ENCODE peak calls at places on chromosome 20, in six cellular contexts. P is progenitor cell of endocrine pancreas, Q is ovary, X is heart left ventricle, M is breast epithelium, H is fibroblast of lung. R is an unnamed sample.

GRCh38 chr20:54234991-54235390 is 27.1 kb downstream of the PFDN4 start:
- DNase-seq in H (no peak), M (no peak), P (no peak), Q (no peak), X (no peak), R (no peak)

GRCh38 chr20:14521436-14521835 is 184.0 kb upstream of the FLRT3 start:
- DNase-seq in H (peak), P (no peak), Q (no peak), M (no peak), X (no peak), R (no peak)

GRCh38 chr20:52622086-52622485 is 350.1 kb upstream of the TSHZ2 start:
- DNase-seq in M (no peak), P (no peak), H (peak), X (no peak), Q (no peak), R (no peak)

GRCh38 chr20:57698867-57699275 is 10.9 kb downstream of the PMEPA1 start:
- DNase-seq in H (no peak), X (no peak), Q (no peak), M (no peak), P (no peak), R (peak)

GRCh38 chr20:32487381-32487780 is 97.8 kb downstream of the NOL4L start:
- DNase-seq in P (no peak), M (no peak), X (no peak), Q (no peak), H (no peak), R (no peak)

GRCh38 chr20:64163776-64164122 is 503 bp upstream of the MYT1 start:
- DNase-seq in H (no peak), X (no peak), Q (no peak), P (no peak), M (no peak), R (no peak)

GRCh38 chr20:56503911-56504310 is 20.6 kb upstream of the FAM209A start:
- DNase-seq in X (no peak), P (no peak), M (no peak), H (no peak), Q (no peak), R (no peak)

GRCh38 chr20:51091564-51092195 is 68.8 kb upstream of the KCNG1 start:
- DNase-seq in P (no peak), H (no peak), Q (no peak), X (no peak), M (no peak), R (no peak)

GRCh38 chr20:39474829-39475228 is 512.7 kb downstream of the DHX35 start:
- DNase-seq in Q (no peak), M (no peak), H (no peak), X (no peak), P (no peak), R (no peak)

GRCh38 chr20:12047838-12048432 is 130.2 kb downstream of the BTBD3 start:
- DNase-seq in Q (no peak), H (peak), X (no peak), P (no peak), M (no peak), R (no peak)

GRCh38 chr20:48697845-48698491 is 129.8 kb downstream of the PREX1 start:
- DNase-seq in X (peak), P (no peak), M (peak), H (peak), Q (peak), R (no peak)

GRCh38 chr20:50569864-50570836 is 60.0 kb downstream of the PTPN1 start:
- DNase-seq in Q (no peak), M (no peak), H (peak), X (no peak), P (no peak), R (peak)

GRCh38 chr20:33993800-33994623 is at the start of gene RALY:
- DNase-seq in X (peak), Q (peak), M (peak), P (peak), H (peak), R (peak)

GRCh38 chr20:22794200-22794599 is 209.8 kb upstream of the FOXA2 start:
- DNase-seq in M (no peak), P (no peak), X (no peak), H (peak), Q (no peak), R (no peak)

GRCh38 chr20:20956586-20956985 is 149.6 kb downstream of the LINC00237 start:
- DNase-seq in M (no peak), Q (no peak), P (no peak), H (no peak), X (no peak), R (no peak)

GRCh38 chr20:16479666-16480065 is 93.6 kb downstream of the KIF16B start:
- DNase-seq in P (no peak), X (no peak), Q (no peak), M (no peak), H (no peak), R (no peak)

GRCh38 chr20:52425253-52425652 is 233.7 kb upstream of the ZFP64 start:
- DNase-seq in P (no peak), Q (no peak), H (no peak), X (no peak), M (no peak), R (no peak)

GRCh38 chr20:61600061-61600460 is 348.0 kb downstream of the CDH4 start:
- DNase-seq in H (no peak), P (no peak), Q (no peak), M (no peak), X (no peak), R (no peak)

GRCh38 chr20:26276811-26277210 is 580.2 kb upstream of the ZNF337 start:
- DNase-seq in P (no peak), M (no peak), H (peak), Q (no peak), X (no peak), R (no peak)

GRCh38 chr20:63785646-63786255 is 45.3 kb downstream of the ZBTB46 start:
- DNase-seq in Q (no peak), X (no peak), H (no peak), P (no peak), M (no peak), R (no peak)

GRCh38 chr20:63414720-63415417 is 53.7 kb upstream of the CHRNA4 start:
- DNase-seq in H (no peak), M (no peak), Q (no peak), P (no peak), X (no peak), R (no peak)

GRCh38 chr20:54227241-54227640 is 19.4 kb downstream of the PFDN4 start:
- DNase-seq in X (no peak), P (no peak), Q (no peak), M (no peak), H (no peak), R (no peak)

GRCh38 chr20:37081717-37082289 is 14.0 kb downstream of the RBL1 start:
- DNase-seq in H (no peak), X (no peak), Q (no peak), P (no peak), M (no peak), R (peak)

GRCh38 chr20:62489186-62489939 is 13.6 kb upstream of the GATA5 start:
- DNase-seq in Q (no peak), X (no peak), P (no peak), H (peak), M (no peak), R (no peak)

GRCh38 chr20:10131612-10132345 is 86.9 kb upstream of the SNAP25 start:
- DNase-seq in X (peak), M (peak), Q (peak), P (no peak), H (peak), R (no peak)

GRCh38 chr20:21396045-21396893 is 1.1 kb downstream of the NKX2-4 start:
- DNase-seq in M (no peak), Q (no peak), X (no peak), H (no peak), P (no peak), R (no peak)

GRCh38 chr20:20393207-20393606 is 25.3 kb downstream of the INSM1 start:
- DNase-seq in P (no peak), Q (no peak), X (no peak), M (no peak), H (peak), R (no peak)

GRCh38 chr20:25148982-25149846 is 46.3 kb upstream of the ENTPD6 start:
- DNase-seq in X (no peak), H (no peak), M (no peak), P (no peak), Q (no peak), R (no peak)

GRCh38 chr20:22805219-22805618 is 220.8 kb upstream of the FOXA2 start:
- DNase-seq in X (peak), Q (no peak), H (peak), M (no peak), P (peak), R (no peak)

GRCh38 chr20:15639839-15640238 is 933.4 kb downstream of the KIF16B start:
- DNase-seq in P (no peak), X (no peak), Q (no peak), M (no peak), H (no peak), R (no peak)

GRCh38 chr20:49694450-49695071 is 19.1 kb downstream of the B4GALT5 start:
- DNase-seq in Q (no peak), M (no peak), X (no peak), P (no peak), H (no peak), R (no peak)

GRCh38 chr20:46243707-46244628 is 64.3 kb downstream of the CDH22 start:
- DNase-seq in Q (no peak), M (no peak), H (no peak), P (no peak), X (no peak), R (no peak)

GRCh38 chr20:32252189-32252588 is 25.3 kb upstream of the KIF3B start:
- DNase-seq in P (no peak), M (no peak), Q (no peak), X (no peak), H (no peak), R (peak)

GRCh38 chr20:59519707-59520014 is 84.7 kb upstream of the PHACTR3 start:
- DNase-seq in M (no peak), P (no peak), Q (no peak), H (no peak), X (no peak), R (no peak)
- TF ChIP-seq CTCF in M (no peak), P (no peak), Q (no peak), H (no peak), X (peak), R (peak)

DNA sequence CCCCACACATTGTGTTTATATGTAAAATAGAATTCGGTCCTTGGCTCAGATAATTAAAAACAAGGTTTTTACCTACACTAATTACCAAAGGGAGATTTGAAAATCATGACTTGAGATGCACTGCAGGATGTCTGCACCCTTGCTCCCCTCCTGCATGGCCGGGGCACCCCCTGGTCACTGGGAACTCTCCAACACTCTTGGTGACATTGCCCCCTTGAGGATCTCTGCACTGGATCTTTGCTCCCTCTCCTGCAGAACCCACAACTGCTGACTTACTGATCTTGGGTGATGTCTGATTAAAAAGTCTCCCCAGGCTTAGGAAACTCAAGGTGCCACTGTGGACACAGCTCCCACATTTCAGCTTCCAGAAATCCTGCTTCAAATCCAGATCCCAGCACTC is 17.1 kb upstream of the CSNK2A1 start:
- DNase-seq in X (no peak), H (no peak), P (no peak), Q (no peak), M (no peak), R (no peak)
- TF ChIP-seq CTCF in X (no peak), H (peak), P (no peak), Q (no peak), M (no peak), R (no peak)

GRCh38 chr20:4153251-4153650 is 137.9 kb upstream of the RNF24 start:
- DNase-seq in M (no peak), P (no peak), Q (peak), X (no peak), H (no peak), R (no peak)

GRCh38 chr20:4152696-4153235 is 137.4 kb upstream of the RNF24 start:
- DNase-seq in M (no peak), H (no peak), Q (peak), X (no peak), P (no peak), R (no peak)

GRCh38 chr20:4151991-4152695 is 136.8 kb upstream of the RNF24 start:
- DNase-seq in Q (peak), H (peak), X (no peak), M (no peak), P (no peak), R (no peak)

GRCh38 chr20:4154958-4155411 is 139.6 kb upstream of the RNF24 start:
- DNase-seq in X (peak), H (no peak), P (no peak), M (no peak), Q (no peak), R (peak)

GRCh38 chr20:4153661-4154238 is 138.4 kb upstream of the RNF24 start:
- DNase-seq in P (no peak), X (no peak), Q (peak), H (no peak), M (no peak), R (no peak)
- TF ChIP-seq CTCF in P (no peak), X (no peak), Q (no peak), H (no peak), M (no peak), R (no peak)

GRCh38 chr20:41467690-41468089 is 101.1 kb upstream of the EMILIN3 start:
- DNase-seq in X (no peak), H (peak), Q (no peak), P (no peak), M (no peak), R (no peak)

GRCh38 chr20:41470362-41471095 is 103.9 kb upstream of the EMILIN3 start:
- DNase-seq in M (no peak), X (no peak), H (no peak), Q (no peak), P (no peak), R (no peak)

GRCh38 chr20:41469868-41470267 is 103.2 kb upstream of the EMILIN3 start:
- DNase-seq in H (no peak), P (no peak), Q (no peak), M (no peak), X (peak), R (no peak)

GRCh38 chr20:41468994-41469600 is 102.5 kb upstream of the EMILIN3 start:
- DNase-seq in X (peak), Q (no peak), H (no peak), P (no peak), M (no peak), R (no peak)

DNA sequence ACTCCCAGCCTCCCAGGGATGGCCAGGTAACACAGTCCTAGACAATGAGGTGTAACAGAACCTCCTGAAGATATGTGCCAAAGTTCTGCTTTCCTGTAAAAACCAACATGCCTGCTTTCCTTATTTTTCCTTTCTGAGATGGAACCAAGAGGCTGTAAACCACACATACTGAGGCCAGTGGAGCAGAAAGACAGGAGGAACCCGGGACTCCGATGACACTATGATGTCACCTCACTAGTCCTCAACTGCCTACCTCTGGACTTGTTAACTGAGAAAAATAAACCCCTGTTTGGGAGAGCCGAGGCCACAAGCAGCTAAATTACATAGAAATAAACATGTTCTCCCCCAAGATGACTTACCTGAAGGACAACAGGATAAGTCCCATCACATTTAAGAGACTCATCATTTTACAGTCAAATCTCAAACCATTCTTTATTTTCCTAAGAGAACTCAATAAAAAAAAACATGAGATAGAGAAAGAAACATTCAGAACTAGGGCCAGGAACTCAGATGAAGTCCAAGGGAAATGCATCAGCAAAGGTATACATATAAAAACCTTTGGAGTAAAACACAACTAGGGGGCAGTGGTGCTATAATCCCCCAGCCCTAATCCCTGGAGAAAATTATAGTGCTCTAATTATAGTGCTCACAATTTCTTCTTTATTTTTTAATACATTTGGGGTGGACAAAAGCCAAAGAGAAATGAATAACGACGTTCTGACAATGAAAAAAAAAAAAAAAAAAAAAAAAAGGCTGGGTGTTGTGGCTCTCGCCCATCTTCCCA is 100.4 kb upstream of the EMILIN3 start:
- DNase-seq in H (no peak), P (no peak), Q (no peak), X (no peak), M (no peak), R (no peak)
- TF ChIP-seq CTCF in H (no peak), P (no peak), Q (no peak), X (no peak), M (no peak), R (no peak)

DNA sequence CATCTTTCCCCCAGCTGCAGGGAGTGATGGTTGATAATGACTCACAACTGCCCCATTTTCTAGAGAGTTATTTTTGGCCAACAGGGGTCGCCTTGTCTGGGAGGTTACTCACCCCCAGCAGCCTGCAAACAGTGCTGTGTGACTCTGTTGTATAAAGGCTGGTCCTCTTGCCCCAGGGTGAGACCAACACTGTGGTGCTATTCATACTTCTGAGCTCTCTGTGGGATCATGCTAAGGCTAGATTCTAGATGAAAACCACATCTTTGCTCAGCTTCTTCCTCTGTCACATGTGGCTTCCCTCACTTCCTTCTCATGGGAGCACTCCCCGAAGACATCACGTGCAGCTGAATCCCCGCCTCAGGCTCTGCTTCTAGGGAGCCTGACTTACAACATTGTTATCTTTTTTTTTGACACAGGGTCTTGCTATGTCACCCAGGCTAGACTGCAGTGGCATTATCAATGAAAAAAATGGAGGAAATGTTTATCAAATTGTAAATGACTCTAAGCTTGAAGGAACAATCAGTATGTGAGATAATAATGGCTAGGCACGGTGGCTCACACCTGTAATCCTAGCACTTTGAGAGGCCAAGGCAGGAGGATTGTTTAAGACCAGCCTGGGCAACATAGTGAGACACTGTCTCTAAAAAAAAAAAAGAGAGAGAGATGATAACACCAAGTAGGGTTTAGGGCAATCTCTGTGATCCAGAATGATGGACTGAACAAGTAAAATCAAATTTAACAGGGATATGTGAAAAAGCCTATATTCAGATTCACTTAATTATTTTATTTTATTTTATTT is 55.7 kb upstream of the SLC23A2 start:
- DNase-seq in X (peak), H (peak), Q (no peak), M (no peak), P (no peak), R (peak)
- TF ChIP-seq CTCF in X (peak), H (peak), Q (no peak), M (no peak), P (peak), R (peak)

GRCh38 chr20:1737134-1737533 is 79.6 kb upstream of the SIRPG start:
- DNase-seq in X (no peak), H (no peak), P (no peak), Q (no peak), M (no peak), R (no peak)

GRCh38 chr20:1735417-1736089 is 78.0 kb upstream of the SIRPG start:
- DNase-seq in M (no peak), Q (no peak), X (no peak), H (no peak), P (no peak), R (no peak)

GRCh38 chr20:1734269-1734858 is 76.8 kb upstream of the SIRPG start:
- DNase-seq in P (no peak), Q (no peak), M (no peak), H (peak), X (no peak), R (peak)
- TF ChIP-seq CTCF in P (no peak), Q (no peak), M (no peak), H (no peak), X (peak), R (peak)

GRCh38 chr20:2751868-2752630 is 48.4 kb downstream of the CPXM1 start:
- DNase-seq in P (no peak), H (no peak), Q (peak), M (no peak), X (no peak), R (peak)
- TF ChIP-seq CTCF in P (no peak), H (no peak), Q (no peak), M (peak), X (no peak), R (no peak)

R was measured in activated CD8-positive, alpha-beta T cell treated with anti-CD3 and anti-CD28 coated beads for 36 hours.